ENCODE peak calls at places on chromosomes 5 and 9, in six cellular contexts. X is H1, H is neural progenitor cell, F is MM.1S, O is mammary epithelial cell, I is GM23248. K is an unnamed sample.
A peak's percentile ranks its signal among the peaks of the same experiment; 100 is the strongest.

GRCh38 chr5:88707216-88707965 is 175.6 kb downstream of the MEF2C start:
- DNase-seq in F (no peak), X (no peak), H (no peak), O (no peak), I (no peak), K (peak; percentile 63)

GRCh38 chr9:77985996-77986395 is 45.6 kb downstream of the GNAQ start:
- DNase-seq in O (no peak), F (no peak), H (no peak), X (no peak), I (no peak), K (no peak)

GRCh38 chr9:114278881-114279570 is 43.9 kb upstream of the ORM1 start:
- DNase-seq in I (peak; percentile 47), X (peak; percentile 28), F (no peak), O (peak; percentile 88), H (no peak), K (peak; percentile 88)

GRCh38 chr9:84271004-84271886 is 69.3 kb downstream of the SLC28A3 start:
- DNase-seq in X (peak; percentile 63), F (no peak), H (peak; percentile 94), I (peak; percentile 80), O (no peak), K (no peak)

GRCh38 chr5:167524941-167525485 is 766.4 kb upstream of the WWC1 start:
- DNase-seq in I (peak; percentile 2), O (peak; percentile 1), X (no peak), F (no peak), H (no peak), K (no peak)

GRCh38 chr9:79764377-79764776 is 192.6 kb downstream of the TLE4 start:
- DNase-seq in X (no peak), O (peak; percentile 85), H (no peak), I (peak; percentile 96), F (no peak), K (peak; percentile 72)

GRCh38 chr5:18003312-18003711 is 369.1 kb downstream of the TAF11L14 start:
- DNase-seq in O (no peak), F (no peak), I (no peak), H (no peak), X (no peak), K (no peak)

GRCh38 chr9:4143951-4144717 is 155.7 kb downstream of the GLIS3 start:
- DNase-seq in X (no peak), O (peak; percentile 69), I (peak; percentile 78), F (no peak), H (peak; percentile 69), K (no peak)

GRCh38 chr5:180142008-180142803 is 66.8 kb downstream of the RASGEF1C start:
- DNase-seq in X (no peak), F (no peak), H (peak; percentile 48), O (no peak), I (no peak), K (peak; percentile 38)

GRCh38 chr5:1666812-1667588 is 132.6 kb downstream of the MRPL36 start:
- DNase-seq in H (peak; percentile 88), F (peak; percentile 32), I (peak; percentile 32), O (no peak), X (peak; percentile 96), K (peak; percentile 91)

GRCh38 chr5:36202521-36202961 is 39.2 kb downstream of the NADK2 start:
- DNase-seq in I (peak; percentile 41), H (no peak), O (peak; percentile 5), F (no peak), X (no peak), K (no peak)

GRCh38 chr5:7762267-7762666 is 88.7 kb downstream of the CFAP90 start:
- DNase-seq in X (no peak), O (no peak), I (no peak), H (peak; percentile 9), F (peak; percentile 92), K (no peak)

GRCh38 chr9:33229359-33230120 is 10.4 kb upstream of the SPINK4 start:
- DNase-seq in O (peak; percentile 98), I (no peak), H (no peak), F (peak; percentile 6), X (no peak), K (no peak)

GRCh38 chr9:75186767-75187380 is 98.6 kb downstream of the OSTF1 start:
- DNase-seq in F (peak; percentile 48), X (no peak), O (no peak), H (no peak), I (peak; percentile 44), K (no peak)

GRCh38 chr9:70021026-70021571 is 22.5 kb upstream of the MAMDC2 start:
- DNase-seq in X (no peak), I (peak; percentile 91), O (peak; percentile 95), F (no peak), H (no peak), K (peak; percentile 76)

GRCh38 chr9:81759680-81760215 is 70.4 kb upstream of the TLE1 start:
- DNase-seq in X (no peak), F (no peak), O (peak; percentile 68), I (peak; percentile 93), H (no peak), K (peak; percentile 91)

GRCh38 chr5:84218546-84218945 is 166.1 kb downstream of the EDIL3 start:
- DNase-seq in H (no peak), F (no peak), I (no peak), X (no peak), O (peak; percentile 1), K (no peak)

GRCh38 chr5:136506131-136506530 is 140.8 kb upstream of the TRPC7 start:
- DNase-seq in H (no peak), O (no peak), X (no peak), I (no peak), F (no peak), K (no peak)

GRCh38 chr9:77663754-77664153 is 15.6 kb upstream of the GNA14 start:
- DNase-seq in F (no peak), H (no peak), X (no peak), I (peak; percentile 35), O (peak; percentile 8), K (peak; percentile 75)

GRCh38 chr9:20396509-20396908 is 225.8 kb downstream of the MLLT3 start:
- DNase-seq in F (no peak), I (no peak), O (no peak), X (no peak), H (no peak), K (no peak)

GRCh38 chr9:91120200-91120599 is 241.5 kb downstream of the AUH start:
- DNase-seq in H (no peak), I (no peak), O (no peak), X (no peak), F (no peak), K (no peak)

GRCh38 chr5:90886381-90886780 is 327.8 kb downstream of the ADGRV1 start:
- DNase-seq in I (no peak), X (no peak), H (no peak), F (no peak), O (no peak), K (no peak)

GRCh38 chr5:90889325-90889600 is 330.7 kb downstream of the ADGRV1 start:
- DNase-seq in O (no peak), H (no peak), F (no peak), X (no peak), I (no peak), K (no peak)

GRCh38 chr5:90894866-90895420 is 336.3 kb downstream of the ADGRV1 start:
- DNase-seq in O (no peak), H (no peak), X (no peak), F (no peak), I (no peak), K (no peak)

GRCh38 chr5:90888511-90889324 is 330.1 kb downstream of the ADGRV1 start:
- DNase-seq in X (no peak), H (no peak), F (no peak), O (peak; percentile 65), I (peak; percentile 40), K (peak; percentile 39)

DNA sequence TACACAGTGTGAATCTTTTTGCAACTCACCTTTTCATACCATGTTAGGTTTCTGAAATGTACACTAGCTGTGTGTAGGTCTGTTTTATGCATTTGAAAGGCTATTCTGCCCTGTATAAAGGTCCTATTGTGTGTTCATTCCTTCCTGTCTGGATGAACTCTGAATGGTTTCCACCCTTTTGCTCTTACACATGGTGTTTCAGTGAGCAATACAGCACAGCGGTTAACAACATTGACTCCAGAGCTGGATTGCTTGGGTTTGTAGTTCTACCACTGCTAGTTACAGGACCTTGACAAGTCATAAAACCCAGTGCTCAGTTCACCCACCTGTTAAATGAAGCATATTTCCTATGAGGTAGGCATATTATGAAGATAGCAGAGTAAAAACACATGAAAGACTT is 331.6 kb downstream of the ADGRV1 start:
- DNase-seq in H (peak; percentile 12), O (no peak), X (no peak), I (no peak), F (no peak), K (no peak)
- H3K4me1 ChIP-seq in H (peaks cover 19% of the 10 kb centered on the region), O (no peaks in the 10 kb centered on the region), X (peaks cover 4% of the 10 kb centered on the region), I (no peaks in the 10 kb centered on the region), F (no peaks in the 10 kb centered on the region), K (peaks cover 3% of the 10 kb centered on the region)

GRCh38 chr9:89153187-89153586 is 25.4 kb downstream of the SHC3 start:
- DNase-seq in I (no peak), H (no peak), X (no peak), O (no peak), F (no peak), K (no peak)
- H3K79me2 ChIP-seq in I (no peaks in the 10 kb centered on the region), H (no peaks in the 10 kb centered on the region), X (no peaks in the 10 kb centered on the region), O (no peaks in the 10 kb centered on the region), F (no peaks in the 10 kb centered on the region), K (no peaks in the 10 kb centered on the region)

GRCh38 chr9:131675437-131676022 is 64.3 kb downstream of the RAPGEF1 start:
- DNase-seq in H (no peak), O (no peak), F (peak; percentile 15), I (no peak), X (no peak), K (no peak)

GRCh38 chr9:131673068-131673467 is 66.8 kb downstream of the RAPGEF1 start:
- DNase-seq in O (no peak), F (no peak), H (no peak), X (no peak), I (no peak), K (no peak)

GRCh38 chr9:131672451-131672850 is 67.4 kb downstream of the RAPGEF1 start:
- DNase-seq in H (no peak), I (no peak), X (no peak), O (no peak), F (no peak), K (peak; percentile 50)

GRCh38 chr9:131674425-131675421 is 65.2 kb downstream of the RAPGEF1 start:
- DNase-seq in F (peak; percentile 36), O (no peak), H (no peak), I (no peak), X (no peak), K (no peak)

DNA sequence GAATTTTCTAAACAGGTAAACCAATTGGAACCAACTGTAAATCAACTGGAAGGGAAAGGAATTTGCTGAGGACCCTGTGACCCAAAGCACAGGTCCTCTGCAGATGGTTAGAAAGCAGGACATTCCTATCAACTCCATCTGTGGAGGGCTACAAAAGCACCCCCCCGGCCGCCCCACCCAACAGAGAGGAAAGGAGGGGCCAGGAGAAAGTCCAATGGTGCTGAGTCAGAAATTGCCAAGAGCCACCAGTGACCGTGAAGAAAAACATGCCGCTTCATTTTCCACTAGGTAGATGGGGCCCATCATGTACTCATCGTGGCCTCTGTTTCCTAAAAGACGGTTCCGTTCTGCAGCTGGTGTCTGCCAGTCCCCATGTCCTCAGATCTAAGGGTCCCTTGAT is 66.3 kb downstream of the RAPGEF1 start:
- DNase-seq in O (no peak), X (no peak), I (no peak), H (no peak), F (no peak), K (no peak)
- H3K4me1 ChIP-seq in O (peaks cover 36% of the 10 kb centered on the region), X (peaks cover 54% of the 10 kb centered on the region), I (peaks cover 38% of the 10 kb centered on the region), H (peaks cover 65% of the 10 kb centered on the region), F (peaks cover 40% of the 10 kb centered on the region), K (peaks cover 41% of the 10 kb centered on the region)

DNA sequence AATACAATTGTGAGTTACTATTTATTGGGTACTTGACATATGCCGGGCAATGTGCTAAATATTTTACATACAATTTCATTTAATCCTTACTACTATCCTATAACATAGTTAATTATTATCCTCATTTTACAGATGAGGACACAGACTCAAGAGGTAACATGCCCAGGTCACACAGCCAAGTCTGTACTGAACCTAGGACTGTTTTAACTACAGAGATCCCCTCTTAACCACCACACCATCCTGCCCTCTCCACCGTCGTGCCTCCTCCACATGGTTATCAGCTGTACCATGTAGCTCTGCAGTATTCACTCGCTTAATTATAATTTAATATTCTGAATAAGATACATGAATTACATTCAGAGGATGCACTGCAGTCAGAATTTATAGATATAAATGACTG is 5.3 kb downstream of the RAB14 start:
- DNase-seq in F (no peak), O (peak; percentile 20), X (no peak), I (no peak), H (no peak), K (no peak)
- H3K79me2 ChIP-seq in F (peaks cover 100% of the 10 kb centered on the region), O (peaks cover 100% of the 10 kb centered on the region), X (peaks cover 97% of the 10 kb centered on the region), I (peaks cover 100% of the 10 kb centered on the region), H (peaks cover 100% of the 10 kb centered on the region), K (peaks cover 100% of the 10 kb centered on the region)